ENCODE peak calls at places on chromosomes 4 and X, in seven cellular contexts. V is H4; P is stimulated activated CD4-positive, alpha-beta T cell treated with anti-CD3 and anti-CD28 coated beads, TNF-alpha, amount 100 ng/mL, for 48 hours; S is activated CD8-positive, alpha-beta memory T cell treated with anti-CD3 and anti-CD28 coated beads, Interleukin-2, amount 50 U/mL, for 4 hours; K is NT2/D1; U is T follicular helper cell; R is amniotic stem cell. Y is an unnamed sample.

GRCh38 chr4:85751907-85752306 is 277.0 kb downstream of the ARHGAP24 start:
- DNase-seq in V (no peak), P (no peak), S (no peak), K (no peak), U (no peak), R (no peak), Y (no peak)

GRCh38 chr4:182147391-182147790 is 95.8 kb upstream of the TENM3 start:
- DNase-seq in V (no peak), P (no peak), S (no peak), K (no peak), U (no peak), R (no peak), Y (no peak)

GRCh38 chr4:153063490-153063889 is 127.4 kb downstream of the FHDC1 start:
- DNase-seq in V (no peak), P (no peak), S (no peak), K (no peak), U (no peak), R (no peak), Y (no peak)

GRCh38 chr4:40909363-40909876 is 159.7 kb downstream of the NSUN7 start:
- DNase-seq in V (peak), P (no peak), S (no peak), K (no peak), U (no peak), R (peak), Y (no peak)

GRCh38 chr4:57051100-57051499 is 59.1 kb downstream of the IGFBP7 start:
- DNase-seq in V (no peak), P (no peak), S (no peak), K (no peak), U (no peak), R (no peak), Y (no peak)

GRCh38 chr4:7827566-7827965 is 112.1 kb downstream of the AFAP1 start:
- DNase-seq in V (no peak), P (no peak), S (no peak), K (no peak), U (no peak), R (no peak), Y (no peak)

GRCh38 chr4:161546902-161547301 is 616.9 kb downstream of the FSTL5 start:
- DNase-seq in V (peak), P (no peak), S (no peak), K (no peak), U (no peak), R (no peak), Y (no peak)

GRCh38 chr4:184432127-184432922 is 42.0 kb downstream of the IRF2 start:
- DNase-seq in V (no peak), P (no peak), S (no peak), K (no peak), U (no peak), R (no peak), Y (no peak)

GRCh38 chr4:98662619-98663225 is 4.3 kb upstream of the TSPAN5 start:
- DNase-seq in V (no peak), P (no peak), S (peak), K (no peak), U (peak), R (no peak), Y (no peak)

GRCh38 chrX:69987691-69988090 is 62.0 kb downstream of the AWAT2 start:
- DNase-seq in V (no peak), P (no peak), S (no peak), K (no peak), U (no peak), R (no peak), Y (no peak)

GRCh38 chr4:95129708-95130343 is 372.1 kb downstream of the BMPR1B start:
- DNase-seq in V (peak), P (no peak), S (no peak), K (no peak), U (no peak), R (peak), Y (no peak)

GRCh38 chr4:42708625-42709024 is 51.7 kb upstream of the ATP8A1 start:
- DNase-seq in V (no peak), P (no peak), S (no peak), K (no peak), U (no peak), R (no peak), Y (no peak)

GRCh38 chrX:37746268-37746931 is 33.5 kb upstream of the CYBB start:
- DNase-seq in V (peak), P (no peak), S (no peak), K (no peak), U (no peak), R (no peak), Y (no peak)

GRCh38 chrX:63424063-63424462 is 72.9 kb upstream of the SPIN4 start:
- DNase-seq in V (no peak), P (no peak), S (no peak), K (no peak), U (no peak), R (no peak), Y (no peak)

GRCh38 chr4:15455290-15455689 is 14.4 kb upstream of the CC2D2A start:
- DNase-seq in V (no peak), P (no peak), S (no peak), K (no peak), U (no peak), R (no peak), Y (no peak)

GRCh38 chr4:18020145-18020670 is 1.3 kb downstream of the LCORL start:
- DNase-seq in V (peak), P (no peak), S (peak), K (no peak), U (no peak), R (no peak), Y (no peak)

GRCh38 chr4:22670953-22671352 is 21.8 kb upstream of the GBA3 start:
- DNase-seq in V (no peak), P (no peak), S (no peak), K (no peak), U (no peak), R (no peak), Y (no peak)

GRCh38 chrX:153474718-153475117 is 4.3 kb upstream of the HAUS7 start:
- DNase-seq in V (no peak), P (no peak), S (peak), K (no peak), U (peak), R (no peak), Y (no peak)

GRCh38 chr4:149638073-149638472 is 177.6 kb downstream of the IQCM start:
- DNase-seq in V (no peak), P (no peak), S (no peak), K (no peak), U (no peak), R (no peak), Y (no peak)

GRCh38 chr4:72592076-72592475 is 23.1 kb upstream of the ADAMTS3 start:
- DNase-seq in V (no peak), P (no peak), S (no peak), K (no peak), U (no peak), R (no peak), Y (no peak)

GRCh38 chrX:23694606-23695005 is 27.3 kb downstream of the PRDX4 start:
- DNase-seq in V (peak), P (peak), S (peak), K (peak), U (peak), R (peak), Y (no peak)

GRCh38 chr4:107691378-107691777 is 28.7 kb downstream of the PAPSS1 start:
- DNase-seq in V (no peak), P (no peak), S (no peak), K (no peak), U (no peak), R (no peak), Y (no peak)

GRCh38 chr4:134585972-134586371 is 384.4 kb upstream of the PABPC4L start:
- DNase-seq in V (peak), P (no peak), S (no peak), K (no peak), U (no peak), R (no peak), Y (no peak)

GRCh38 chr4:158182736-158183135 is 9.9 kb upstream of the GASK1B start:
- DNase-seq in V (no peak), P (no peak), S (no peak), K (no peak), U (no peak), R (no peak), Y (no peak)

GRCh38 chr4:4427886-4428285 is 41.0 kb downstream of the NSG1 start:
- DNase-seq in V (no peak), P (no peak), S (no peak), K (no peak), U (no peak), R (no peak), Y (no peak)

GRCh38 chrX:33183366-33183765 is 28.0 kb downstream of the DMD start:
- DNase-seq in V (peak), P (no peak), S (no peak), K (no peak), U (no peak), R (no peak), Y (no peak)

GRCh38 chr4:89438102-89438831 is 130.7 kb upstream of the GPRIN3 start:
- DNase-seq in V (peak), P (peak), S (peak), K (peak), U (peak), R (no peak), Y (peak)

GRCh38 chrX:110146521-110146920 is 143.6 kb downstream of the TMEM164 start:
- DNase-seq in V (peak), P (no peak), S (peak), K (peak), U (no peak), R (peak), Y (no peak)

GRCh38 chr4:3458371-3458770 is 4.7 kb upstream of the DOK7 start:
- DNase-seq in V (no peak), P (no peak), S (no peak), K (no peak), U (no peak), R (no peak), Y (no peak)

GRCh38 chr4:663438-664428 is 10.3 kb downstream of the ATP5ME start:
- DNase-seq in V (no peak), P (no peak), S (peak), K (peak), U (peak), R (no peak), Y (no peak)

GRCh38 chr4:8148785-8149435 is 9.7 kb downstream of the ABLIM2 start:
- DNase-seq in V (no peak), P (no peak), S (no peak), K (no peak), U (no peak), R (no peak), Y (no peak)

GRCh38 chrX:153561337-153561736 is 37.6 kb downstream of the CCNQ start:
- DNase-seq in V (no peak), P (no peak), S (no peak), K (no peak), U (no peak), R (no peak), Y (no peak)

GRCh38 chrX:634306-634958 is 3.8 kb downstream of the SHOX start:
- DNase-seq in V (no peak), P (no peak), S (no peak), K (no peak), U (no peak), R (no peak), Y (no peak)

GRCh38 chrX:68999351-68999750 is 165.9 kb downstream of the PJA1 start:
- DNase-seq in V (peak), P (no peak), S (no peak), K (no peak), U (no peak), R (no peak), Y (no peak)

GRCh38 chr4:73507541-73507940 is 26.0 kb downstream of the AFM start:
- DNase-seq in V (no peak), P (no peak), S (no peak), K (no peak), U (no peak), R (no peak), Y (no peak)

GRCh38 chrX:48909703-48910102 is 1.7 kb downstream of the SLC35A2 start:
- DNase-seq in V (no peak), P (no peak), S (no peak), K (no peak), U (no peak), R (no peak), Y (no peak)

GRCh38 chrX:47351706-47352105 is 18.7 kb upstream of the ZNF157 start:
- DNase-seq in V (no peak), P (no peak), S (no peak), K (no peak), U (no peak), R (no peak), Y (no peak)

Y was measured in iPS DF 6.9.